ENCODE peak calls at places on chromosomes 6 and 20, in eight cellular contexts. O, F, Y, U, H, T, R and A are unnamed samples. For H3K4me1, the result is how much of the 10 kb centered on the place peaks cover.

GRCh38 chr6:22904413-22904812 is 335.0 kb downstream of the HDGFL1 start:
- DNase-seq in O (no peak), F (no peak), Y (no peak), U (no peak), H (no peak), T (no peak), R (peak), A (no peak)

GRCh38 chr6:138550346-138550767 is 51.1 kb upstream of the NHSL1 start:
- DNase-seq in O (no peak), F (no peak), Y (peak), U (no peak), H (no peak), T (no peak), R (no peak), A (no peak)

GRCh38 chr6:107811591-107812218 is 12.4 kb downstream of the SCML4 start:
- DNase-seq in O (no peak), F (no peak), Y (peak), U (no peak), H (no peak), T (no peak), R (peak), A (peak)

GRCh38 chr6:131400054-131400781 is 172.8 kb upstream of the ARG1 start:
- DNase-seq in O (peak), F (no peak), Y (peak), U (no peak), H (no peak), T (no peak), R (peak), A (no peak)

GRCh38 chr6:44128020-44128917 is 915 bp downstream of the TMEM63B start:
- DNase-seq in O (no peak), F (peak), Y (peak), U (peak), H (peak), T (peak), R (peak), A (peak)

GRCh38 chr6:40550096-40550731 is 37.0 kb downstream of the LRFN2 start:
- DNase-seq in O (peak), F (no peak), Y (peak), U (no peak), H (peak), T (peak), R (peak), A (peak)

GRCh38 chr6:14386263-14386981 is 268.9 kb downstream of the CD83 start:
- DNase-seq in O (no peak), F (no peak), Y (no peak), U (no peak), H (no peak), T (no peak), R (no peak), A (no peak)

GRCh38 chr20:48092596-48093280 is 307.5 kb upstream of the SULF2 start:
- DNase-seq in O (no peak), F (no peak), Y (no peak), U (no peak), H (no peak), T (no peak), R (no peak), A (no peak)

GRCh38 chr6:33429745-33430042 is 9.8 kb downstream of the SYNGAP1 start:
- DNase-seq in O (no peak), F (no peak), Y (no peak), U (no peak), H (no peak), T (no peak), R (no peak), A (no peak)

GRCh38 chr20:50379991-50380696 is 130.0 kb upstream of the PTPN1 start:
- DNase-seq in O (no peak), F (no peak), Y (no peak), U (peak), H (no peak), T (no peak), R (no peak), A (no peak)

GRCh38 chr6:64280569-64280968 is 645.0 kb downstream of the PHF3 start:
- DNase-seq in O (no peak), F (no peak), Y (peak), U (no peak), H (peak), T (peak), R (no peak), A (peak)

GRCh38 chr6:1437553-1438406 is 48.4 kb downstream of the FOXF2 start:
- DNase-seq in O (no peak), F (no peak), Y (no peak), U (no peak), H (no peak), T (no peak), R (no peak), A (no peak)

GRCh38 chr20:10516529-10516928 is 81.4 kb downstream of the SLX4IP start:
- DNase-seq in O (no peak), F (no peak), Y (no peak), U (no peak), H (no peak), T (no peak), R (no peak), A (no peak)

GRCh38 chr20:10522328-10522727 is 87.2 kb downstream of the SLX4IP start:
- DNase-seq in O (no peak), F (no peak), Y (no peak), U (no peak), H (no peak), T (no peak), R (no peak), A (no peak)

GRCh38 chr20:10521068-10521834 is 86.1 kb downstream of the SLX4IP start:
- DNase-seq in O (no peak), F (no peak), Y (peak), U (no peak), H (peak), T (no peak), R (peak), A (peak)

GRCh38 chr20:10521836-10522235 is 86.7 kb downstream of the SLX4IP start:
- DNase-seq in O (no peak), F (no peak), Y (no peak), U (no peak), H (no peak), T (no peak), R (no peak), A (no peak)

DNA sequence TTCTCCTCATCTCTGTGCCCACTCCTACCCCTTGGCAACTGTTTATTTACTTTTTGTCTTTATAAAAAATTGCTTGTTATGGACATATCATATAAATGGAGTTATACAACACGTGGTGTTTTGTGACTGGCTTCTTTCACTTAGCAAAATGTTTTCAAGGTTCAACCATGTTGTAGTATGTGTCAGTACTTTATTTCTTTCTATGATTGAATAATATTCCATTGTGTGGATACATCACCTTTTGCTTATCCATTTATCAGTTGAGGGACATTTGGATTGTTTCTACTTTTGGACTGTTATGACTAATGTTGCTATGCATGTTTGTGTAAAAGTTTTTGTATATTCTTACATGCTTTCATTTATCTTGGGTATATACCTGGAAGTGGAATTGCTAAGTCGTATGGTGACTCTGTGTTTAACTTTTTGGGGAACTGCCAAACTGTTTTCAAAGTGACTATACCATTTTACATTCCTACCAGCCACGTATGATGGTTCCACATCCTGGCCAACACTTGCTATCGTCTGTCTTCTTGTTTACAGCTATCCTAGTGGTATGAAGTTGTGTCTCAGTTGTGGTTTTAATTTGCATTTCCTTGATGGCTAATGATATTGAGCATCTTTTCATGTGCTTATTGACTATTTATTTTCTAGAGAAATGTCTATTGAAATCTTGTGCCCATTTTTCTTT is 84.4 kb downstream of the SLX4IP start:
- DNase-seq in O (no peak), F (no peak), Y (peak), U (no peak), H (no peak), T (no peak), R (peak), A (no peak)
- H3K4me1 ChIP-seq in O (under half), F (under half), Y (under half), U (under half), H (under half), T (under half), R (under half), A (under half)

GRCh38 chr20:1184638-1185315 is at the start of gene TMEM74B:
- DNase-seq in O (no peak), F (no peak), Y (peak), U (no peak), H (peak), T (no peak), R (no peak), A (no peak)

GRCh38 chr20:1186367-1186991 is 1.7 kb upstream of the TMEM74B start:
- DNase-seq in O (no peak), F (no peak), Y (no peak), U (no peak), H (no peak), T (no peak), R (no peak), A (no peak)

GRCh38 chr20:1184260-1184637 is 532 bp downstream of the TMEM74B start:
- DNase-seq in O (no peak), F (no peak), Y (no peak), U (no peak), H (no peak), T (no peak), R (no peak), A (no peak)

GRCh38 chr20:1185316-1185741 is 548 bp upstream of the TMEM74B start:
- DNase-seq in O (no peak), F (no peak), Y (peak), U (no peak), H (peak), T (peak), R (no peak), A (no peak)

GRCh38 chr20:1185781-1186334 is 1.1 kb upstream of the TMEM74B start:
- DNase-seq in O (peak), F (peak), Y (peak), U (peak), H (peak), T (peak), R (peak), A (peak)
- H3K4me3 ChIP-seq in O (peak), F (peak), Y (no peak), U (peak), H (peak), T (peak), R (no peak), A (no peak)

GRCh38 chr6:136774228-136775041 is 17.8 kb downstream of the MAP3K5 start:
- DNase-seq in O (no peak), F (no peak), Y (peak), U (no peak), H (no peak), T (no peak), R (no peak), A (no peak)

GRCh38 chr6:136777651-136778050 is 14.6 kb downstream of the MAP3K5 start:
- DNase-seq in O (no peak), F (no peak), Y (no peak), U (no peak), H (no peak), T (no peak), R (no peak), A (no peak)

GRCh38 chr6:136775081-136775480 is 17.2 kb downstream of the MAP3K5 start:
- DNase-seq in O (no peak), F (no peak), Y (no peak), U (no peak), H (no peak), T (no peak), R (no peak), A (no peak)

GRCh38 chr6:136773473-136773796 is 18.8 kb downstream of the MAP3K5 start:
- DNase-seq in O (no peak), F (no peak), Y (no peak), U (no peak), H (no peak), T (no peak), R (no peak), A (no peak)

DNA sequence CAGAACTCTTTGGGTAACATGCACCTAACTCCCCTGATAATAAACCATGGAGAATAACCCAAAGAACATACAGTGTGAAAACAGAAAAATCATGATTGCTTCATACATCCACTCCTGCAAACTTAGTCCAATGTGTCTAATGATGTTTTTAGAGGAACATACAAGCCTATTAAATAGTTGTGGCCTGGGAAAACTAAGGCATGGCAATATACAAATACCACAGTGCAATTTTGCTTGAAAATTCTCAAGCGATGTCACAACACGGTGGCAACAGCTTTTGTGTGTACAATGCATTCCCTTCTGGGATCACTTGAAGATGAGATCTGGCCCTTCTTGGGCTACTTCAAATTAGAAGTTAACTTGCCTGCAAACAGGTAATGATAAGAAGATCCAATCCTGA is 16.7 kb downstream of the MAP3K5 start:
- DNase-seq in O (no peak), F (no peak), Y (no peak), U (no peak), H (no peak), T (no peak), R (no peak), A (no peak)
- H3K27ac ChIP-seq in O (no peak), F (no peak), Y (no peak), U (peak), H (no peak), T (no peak), R (no peak), A (no peak)

DNA sequence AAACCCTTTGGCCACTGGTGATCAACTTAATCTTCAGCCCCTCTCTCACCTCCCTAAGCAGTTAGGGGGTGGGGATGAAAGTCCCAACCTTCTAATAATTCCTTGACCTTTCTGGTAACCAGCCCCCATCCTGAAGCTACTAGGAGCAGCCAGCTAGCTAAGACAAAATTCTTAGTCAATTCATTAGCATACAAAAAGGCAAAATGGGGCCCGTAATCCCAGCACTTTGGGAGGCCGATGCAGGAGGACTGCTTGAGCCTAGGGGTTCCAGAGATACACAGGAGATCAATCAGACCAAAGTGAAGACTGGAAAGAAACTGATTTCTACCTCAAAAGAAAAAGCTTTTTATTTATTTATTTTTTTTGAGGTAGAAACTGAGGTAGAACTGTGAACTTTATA is 1.8 kb downstream of the ASCC3 start:
- DNase-seq in O (no peak), F (no peak), Y (no peak), U (no peak), H (peak), T (no peak), R (no peak), A (no peak)
- H3K4me1 ChIP-seq in O (under half), F (under half), Y (under half), U (under half), H (under half), T (under half), R (under half), A (under half)

GRCh38 chr6:21846541-21847451 is 253.2 kb downstream of the SOX4 start:
- DNase-seq in O (no peak), F (no peak), Y (no peak), U (no peak), H (peak), T (peak), R (no peak), A (peak)
- H3K4me3 ChIP-seq in O (no peak), F (no peak), Y (no peak), U (no peak), H (no peak), T (no peak), R (no peak), A (peak)

DNA sequence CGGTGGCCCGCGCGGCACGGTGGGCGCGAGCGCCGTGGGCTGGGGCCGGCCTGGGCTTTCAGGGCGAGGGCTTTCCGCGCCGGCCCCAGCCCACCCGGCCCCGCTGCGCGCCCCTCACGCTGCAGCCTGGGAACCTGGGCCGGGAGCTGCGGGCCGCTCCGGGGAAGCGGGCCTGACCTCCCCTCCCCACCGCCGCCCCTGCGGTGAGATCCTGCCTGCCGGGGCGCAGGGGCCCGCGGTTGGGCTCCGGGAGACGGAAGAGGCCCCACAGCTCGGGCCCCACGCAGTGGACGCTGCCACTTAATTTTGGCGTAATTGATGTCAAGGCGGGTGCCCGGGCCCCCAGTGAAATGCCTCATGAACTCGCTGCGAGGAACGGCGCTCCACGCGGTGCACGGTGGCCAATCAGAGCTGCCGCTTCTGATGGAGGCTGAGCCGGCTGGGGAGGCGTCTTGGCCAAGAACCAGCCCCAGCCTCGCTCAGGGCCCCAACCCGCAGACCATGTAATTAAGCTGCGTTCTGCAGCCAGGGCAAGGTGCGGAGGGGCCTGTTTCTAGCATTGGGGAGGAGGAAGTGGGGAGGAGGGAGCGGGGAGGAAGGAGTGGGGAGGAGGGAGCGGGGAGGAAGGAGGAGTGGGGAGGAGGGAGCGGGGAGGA is 96.1 kb upstream of the BHLHE23 start:
- DNase-seq in O (no peak), F (peak), Y (peak), U (no peak), H (peak), T (no peak), R (no peak), A (no peak)
- H3K27ac ChIP-seq in O (peak), F (no peak), Y (no peak), U (no peak), H (no peak), T (no peak), R (no peak), A (no peak)

GRCh38 chr6:157673596-157673995 is 149.4 kb upstream of the SNX9 start:
- DNase-seq in O (no peak), F (no peak), Y (no peak), U (no peak), H (no peak), T (peak), R (no peak), A (no peak)

GRCh38 chr6:157679605-157680580 is 143.2 kb upstream of the SNX9 start:
- DNase-seq in O (no peak), F (no peak), Y (no peak), U (no peak), H (peak), T (no peak), R (no peak), A (peak)

GRCh38 chr6:157675859-157676640 is 147.0 kb upstream of the SNX9 start:
- DNase-seq in O (no peak), F (no peak), Y (no peak), U (no peak), H (no peak), T (no peak), R (no peak), A (no peak)

GRCh38 chr6:157674061-157674460 is 149.0 kb upstream of the SNX9 start:
- DNase-seq in O (no peak), F (no peak), Y (no peak), U (no peak), H (no peak), T (no peak), R (no peak), A (no peak)

GRCh38 chr6:157677235-157677634 is 145.8 kb upstream of the SNX9 start:
- DNase-seq in O (no peak), F (no peak), Y (no peak), U (no peak), H (no peak), T (no peak), R (no peak), A (no peak)
- H3K4me1 ChIP-seq in O (under half), F (under half), Y (under half), U (under half), H (under half), T (under half), R (under half), A (under half)

DNA sequence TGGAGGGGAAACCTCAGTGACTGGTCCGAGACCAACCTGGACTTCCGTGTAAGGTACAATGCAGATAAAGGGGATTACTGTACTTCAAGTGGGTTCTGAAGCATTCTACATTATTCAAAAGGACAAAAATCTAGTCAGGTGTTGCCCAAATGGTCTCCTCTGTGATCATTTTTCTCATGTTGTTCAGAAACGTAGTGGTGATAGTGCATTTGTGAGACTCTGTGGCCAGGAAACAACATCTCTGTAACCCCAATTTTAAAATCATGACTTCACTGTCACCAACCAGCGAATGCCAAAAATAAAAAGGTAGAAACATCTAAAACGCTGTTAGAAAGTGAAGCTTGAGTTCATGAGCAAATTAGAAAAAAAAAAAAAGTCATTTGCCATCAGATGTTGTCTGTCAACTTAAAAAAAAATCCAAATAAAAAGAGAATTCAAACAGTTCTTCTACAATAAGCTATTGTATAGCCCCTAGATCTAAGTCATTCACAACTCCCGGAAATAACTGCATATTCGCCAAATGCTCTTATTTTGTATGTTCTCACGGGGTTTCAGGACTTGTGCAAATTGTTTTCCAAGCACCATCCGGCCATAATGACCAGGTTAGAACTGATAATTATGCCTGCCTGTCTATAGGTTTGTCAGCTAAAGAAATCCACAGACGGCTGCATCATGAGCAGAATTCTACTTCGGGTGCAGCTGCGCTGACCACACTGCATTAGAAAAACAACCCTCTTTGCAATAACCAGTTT is 87.9 kb downstream of the HIVEP2 start:
- DNase-seq in O (no peak), F (no peak), Y (no peak), U (no peak), H (no peak), T (no peak), R (no peak), A (peak)
- H3K4me3 ChIP-seq in O (no peak), F (no peak), Y (no peak), U (no peak), H (no peak), T (no peak), R (no peak), A (peak)